ENCODE peak calls at places on chromosomes 3 and 15, in four cellular contexts. U is GM12878, T is A549, A is IMR-90. I is an unnamed sample.

GRCh38 chr15:68205949-68206539 is 912 bp upstream of the CALML4 start:
- DNase-seq in U (no peak), T (no peak), A (no peak), I (no peak)

GRCh38 chr3:102156426-102156825 is 278.4 kb upstream of the ZPLD1 start:
- DNase-seq in U (no peak), T (peak; percentile 33), A (peak; percentile 95), I (no peak)

GRCh38 chr3:170740726-170741591 is 129.0 kb downstream of the RPL22L1 start:
- DNase-seq in U (no peak), T (peak; percentile 28), A (peak; percentile 72), I (no peak)

GRCh38 chr3:179026636-179027035 is 45.0 kb downstream of the ZMAT3 start:
- DNase-seq in U (no peak), T (no peak), A (peak; percentile 59), I (no peak)

GRCh38 chr3:157868168-157868567 is 238.1 kb downstream of the SHOX2 start:
- DNase-seq in U (no peak), T (no peak), A (peak; percentile 6), I (no peak)

GRCh38 chr3:143955113-143955512 is 16.5 kb upstream of the DIPK2A start:
- DNase-seq in U (no peak), T (no peak), A (no peak), I (no peak)

GRCh38 chr3:81764665-81765064 is 3.2 kb upstream of the GBE1 start:
- DNase-seq in U (no peak), T (no peak), A (no peak), I (no peak)

GRCh38 chr3:47910777-47911440 is 105.3 kb downstream of the MAP4 start:
- DNase-seq in U (no peak), T (peak; percentile 15), A (peak; percentile 95), I (no peak)

GRCh38 chr3:187498211-187498610 is 130.0 kb downstream of the RTP4 start:
- DNase-seq in U (no peak), T (no peak), A (no peak), I (no peak)

GRCh38 chr3:72413228-72413627 is 435.0 kb downstream of the SHQ1 start:
- DNase-seq in U (no peak), T (no peak), A (peak; percentile 25), I (no peak)

GRCh38 chr3:132730891-132731580 is 8.8 kb upstream of the NPHP3 start:
- DNase-seq in U (no peak), T (peak; percentile 8), A (peak; percentile 57), I (peak; percentile 63)

GRCh38 chr3:74824366-74824765 is 209.9 kb upstream of the CNTN3 start:
- DNase-seq in U (no peak), T (no peak), A (no peak), I (no peak)

GRCh38 chr3:10289785-10290355 is 2.9 kb downstream of the GHRL start:
- DNase-seq in U (no peak), T (no peak), A (no peak), I (no peak)

GRCh38 chr3:19149388-19149787 is 1.1 kb downstream of the KCNH8 start:
- DNase-seq in U (no peak), T (no peak), A (no peak), I (no peak)

GRCh38 chr3:52471371-52472238 is 16.2 kb downstream of the NISCH start:
- DNase-seq in U (no peak), T (peak; percentile 57), A (peak; percentile 30), I (peak; percentile 60)

GRCh38 chr3:79521221-79521848 is 246.5 kb downstream of the ROBO1 start:
- DNase-seq in U (peak; percentile 5), T (peak; percentile 10), A (peak; percentile 32), I (peak; percentile 35)

GRCh38 chr3:66236281-66236680 is 15.5 kb downstream of the SLC25A26 start:
- DNase-seq in U (no peak), T (no peak), A (no peak), I (peak; percentile 17)

GRCh38 chr3:66241466-66241865 is 20.7 kb downstream of the SLC25A26 start:
- DNase-seq in U (no peak), T (no peak), A (no peak), I (no peak)

GRCh38 chr3:66237551-66237950 is 16.8 kb downstream of the SLC25A26 start:
- DNase-seq in U (no peak), T (no peak), A (no peak), I (no peak)

GRCh38 chr3:66242788-66243463 is 22.1 kb downstream of the SLC25A26 start:
- DNase-seq in U (no peak), T (no peak), A (no peak), I (no peak)

GRCh38 chr3:66239513-66240135 is 18.8 kb downstream of the SLC25A26 start:
- DNase-seq in U (no peak), T (no peak), A (no peak), I (no peak)
- TF ChIP-seq BHLHE40 in U (no peak), T (no peak), A (no peak), I (no peak)

GRCh38 chr15:64776402-64776786 is 1.0 kb upstream of the RBPMS2 start:
- DNase-seq in U (no peak), T (no peak), A (no peak), I (no peak)
- TF ChIP-seq BHLHE40 in U (no peak), T (no peak), A (no peak), I (no peak)

DNA sequence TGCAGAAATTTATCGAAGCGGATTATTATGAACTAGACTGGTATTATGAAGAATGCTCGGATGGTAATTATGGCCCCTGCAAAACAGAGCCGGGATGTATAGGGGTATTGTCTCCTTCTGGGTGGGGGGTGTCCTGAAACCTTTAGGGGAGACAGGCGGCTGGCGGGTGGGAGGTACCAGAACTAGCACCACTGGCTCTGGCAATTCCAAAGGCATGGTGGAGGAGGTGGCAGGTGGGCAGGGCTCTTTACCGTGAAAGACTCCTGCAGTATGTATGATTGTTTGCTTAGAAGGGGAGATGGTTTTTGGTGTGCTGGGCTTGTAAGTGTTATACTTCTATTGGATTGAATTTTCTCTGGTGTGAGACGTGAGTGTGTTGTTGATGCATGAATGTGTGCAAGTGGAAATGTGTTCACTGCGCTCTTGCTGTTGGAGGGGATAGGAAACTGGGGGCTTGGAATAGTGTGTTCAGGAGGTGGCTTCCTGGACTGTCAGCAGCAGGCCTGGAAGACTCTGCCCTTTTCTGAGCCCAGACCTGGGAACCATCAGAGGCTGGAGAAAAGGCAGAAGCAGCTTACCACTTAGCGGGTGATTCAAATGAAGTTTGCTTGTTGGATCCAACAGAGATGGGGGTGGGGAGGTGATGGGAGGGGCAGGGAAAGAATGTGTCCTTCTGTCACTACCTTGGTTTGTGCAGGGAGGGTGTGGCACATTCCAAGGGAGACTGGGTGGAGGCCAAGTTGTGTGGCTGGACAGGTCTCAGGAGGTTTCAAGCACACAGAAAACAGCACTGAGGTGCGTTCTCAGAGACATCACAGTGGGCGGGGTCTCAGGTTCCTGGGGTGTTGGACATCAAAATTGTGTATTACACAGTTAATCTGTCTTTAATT is 58.6 kb downstream of the TRAK1 start:
- DNase-seq in U (no peak), T (no peak), A (no peak), I (no peak)
- TF ChIP-seq BHLHE40 in U (no peak), T (no peak), A (no peak), I (no peak)

GRCh38 chr3:141737108-141737507 is 990 bp upstream of the RNF7 start:
- DNase-seq in U (no peak), T (no peak), A (no peak), I (no peak)
- TF ChIP-seq BHLHE40 in U (no peak), T (no peak), A (no peak), I (no peak)

GRCh38 chr3:54830658-54831057 is 97.2 kb downstream of the LRTM1 start:
- DNase-seq in U (no peak), T (peak; percentile 10), A (peak; percentile 36), I (peak; percentile 50)
- TF ChIP-seq BHLHE40 in U (no peak), T (no peak), A (no peak), I (no peak)

DNA sequence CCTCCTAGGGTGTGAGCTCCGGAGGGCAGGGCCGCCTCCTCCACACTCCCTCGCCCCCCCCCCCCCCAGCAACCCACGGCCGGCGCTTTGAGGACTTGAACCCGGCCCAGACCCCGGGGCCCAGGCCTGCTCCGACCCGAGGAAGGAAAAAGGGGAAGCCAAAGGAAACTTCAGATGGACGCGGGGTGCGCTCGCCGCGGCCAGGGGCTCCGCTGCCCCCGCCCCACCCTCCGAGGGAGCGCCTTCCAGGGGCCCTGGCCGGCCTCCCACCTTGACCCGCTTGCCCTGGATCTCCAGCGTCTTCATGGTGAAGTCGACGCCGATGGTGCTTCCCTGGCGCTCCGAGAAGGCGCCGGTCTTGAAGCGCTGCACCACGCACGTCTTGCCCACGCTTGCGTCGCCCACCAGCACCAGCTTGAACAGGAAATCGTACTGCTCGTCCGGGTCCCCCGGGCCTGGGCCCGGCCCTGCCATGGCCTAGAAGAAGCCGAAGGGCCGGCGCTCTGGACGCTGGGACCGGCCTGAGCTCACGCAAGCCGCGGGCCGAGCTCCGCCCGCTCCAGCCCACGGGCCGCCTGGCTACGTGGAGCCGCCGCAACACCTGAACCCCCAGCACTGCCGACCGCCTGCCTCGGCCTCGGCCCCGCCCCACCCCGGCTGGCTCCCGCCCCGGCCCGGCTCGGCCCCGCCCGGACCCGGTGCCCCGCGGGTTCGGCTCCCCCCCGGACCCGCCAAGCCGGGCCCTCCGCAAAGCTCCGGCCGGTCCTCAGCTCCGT is 400 bp downstream of the RAB43 start:
- DNase-seq in U (no peak), T (no peak), A (peak; percentile 26), I (no peak)
- TF ChIP-seq BHLHE40 in U (no peak), T (no peak), A (no peak), I (no peak)

DNA sequence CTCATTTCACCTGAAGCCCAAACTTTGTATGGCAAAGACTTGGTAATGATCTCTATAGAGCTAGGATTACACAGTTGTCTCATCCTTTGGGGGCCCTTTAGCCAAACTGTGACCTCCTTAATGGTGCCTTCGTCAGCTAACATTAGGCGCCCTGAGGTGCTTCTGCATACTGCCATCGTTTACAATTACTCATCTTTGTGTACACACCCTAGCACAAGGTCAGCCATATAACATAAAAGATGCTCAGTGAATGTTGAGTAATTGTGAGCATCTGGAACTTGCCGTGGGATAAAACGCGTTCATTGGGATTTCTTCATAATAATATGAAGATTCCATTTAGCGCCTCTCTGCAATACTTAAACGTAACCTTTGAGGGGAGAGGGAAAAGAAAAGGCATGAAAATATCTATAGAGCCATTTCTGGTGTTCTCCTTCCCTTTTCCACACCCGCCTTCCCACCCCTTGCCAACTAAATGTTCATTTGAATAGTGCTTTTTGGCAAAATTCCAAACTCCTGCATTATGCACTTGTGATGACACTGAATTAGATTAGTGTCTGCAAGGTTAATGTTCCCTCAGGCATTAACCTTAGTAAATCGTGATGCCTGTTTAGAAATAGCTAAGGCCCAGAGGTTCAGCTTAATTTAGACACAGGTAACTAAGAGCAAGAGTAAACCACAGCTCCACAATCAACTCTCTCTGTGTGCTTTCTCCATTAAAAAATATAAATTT is 990 bp upstream of the ZNF148 start:
- DNase-seq in U (no peak), T (peak; percentile 21), A (peak; percentile 62), I (no peak)
- TF ChIP-seq BHLHE40 in U (no peak), T (no peak), A (no peak), I (no peak)